ENCODE peak calls at places on chromosomes 6 and 20, in ten cellular contexts. K is lower lobe of right lung, H is WTC11, W is H9, L is neural crest cell, I is astrocyte of the spinal cord, D is BJ, F is lower leg skin, A is glutamatergic neuron, R is upper lobe of right lung. M is an unnamed sample.

GRCh38 chr20:14445310-14445709 is 107.9 kb upstream of the FLRT3 start:
- DNase-seq in K (no peak), H (no peak), W (no peak), L (no peak), I (peak), D (peak), F (no peak), A (no peak), R (no peak), M (no peak)

GRCh38 chr6:30071081-30071818 is 4.3 kb downstream of the PPP1R11 start:
- DNase-seq in K (peak), H (peak), W (peak), L (no peak), I (peak), D (no peak), F (no peak), A (peak), R (peak), M (no peak)

GRCh38 chr6:21808045-21808470 is 214.5 kb downstream of the SOX4 start:
- DNase-seq in K (no peak), H (no peak), W (no peak), L (no peak), I (peak), D (peak), F (peak), A (no peak), R (no peak), M (no peak)

GRCh38 chr6:93621400-93621799 is 202.0 kb upstream of the EPHA7 start:
- DNase-seq in K (no peak), H (no peak), W (no peak), L (no peak), I (no peak), D (no peak), F (no peak), A (no peak), R (no peak), M (no peak)

GRCh38 chr6:39050453-39051112 is 2.0 kb downstream of the GLP1R start:
- DNase-seq in K (no peak), H (no peak), W (no peak), L (no peak), I (no peak), D (no peak), F (peak), A (no peak), R (no peak), M (no peak)

GRCh38 chr6:80214436-80215022 is 108.1 kb downstream of the BCKDHB start:
- DNase-seq in K (no peak), H (no peak), W (no peak), L (no peak), I (peak), D (no peak), F (no peak), A (peak), R (no peak), M (no peak)

GRCh38 chr6:158545043-158545966 is 14.6 kb upstream of the TMEM181 start:
- DNase-seq in K (no peak), H (no peak), W (peak), L (no peak), I (no peak), D (no peak), F (peak), A (no peak), R (peak), M (peak)

GRCh38 chr6:37399131-37399530 is 33.9 kb upstream of the CMTR1 start:
- DNase-seq in K (no peak), H (no peak), W (no peak), L (no peak), I (no peak), D (no peak), F (no peak), A (no peak), R (no peak), M (no peak)

GRCh38 chr6:83192456-83192855 is 609 bp downstream of the PGM3 start:
- DNase-seq in K (no peak), H (no peak), W (no peak), L (no peak), I (peak), D (no peak), F (no peak), A (no peak), R (no peak), M (no peak)

GRCh38 chr6:20266851-20267608 is 54.8 kb upstream of the MBOAT1 start:
- DNase-seq in K (no peak), H (no peak), W (no peak), L (no peak), I (no peak), D (no peak), F (no peak), A (no peak), R (no peak), M (no peak)

GRCh38 chr6:83221302-83221701 is 28.1 kb downstream of the RWDD2A start:
- DNase-seq in K (no peak), H (no peak), W (no peak), L (no peak), I (no peak), D (no peak), F (no peak), A (no peak), R (no peak), M (no peak)

GRCh38 chr20:57398231-57398821 is 7.1 kb downstream of the RBM38 start:
- DNase-seq in K (peak), H (no peak), W (no peak), L (no peak), I (no peak), D (no peak), F (peak), A (no peak), R (peak), M (peak)

GRCh38 chr6:121365499-121366183 is 31.4 kb upstream of the TBC1D32 start:
- DNase-seq in K (no peak), H (no peak), W (no peak), L (no peak), I (no peak), D (no peak), F (no peak), A (no peak), R (no peak), M (no peak)

GRCh38 chr20:61697666-61698597 is 367.7 kb downstream of the TAF4 start:
- DNase-seq in K (no peak), H (no peak), W (no peak), L (no peak), I (no peak), D (no peak), F (no peak), A (no peak), R (no peak), M (no peak)

GRCh38 chr6:62775427-62776022 is 435.7 kb upstream of the FKBP1C start:
- DNase-seq in K (no peak), H (no peak), W (no peak), L (no peak), I (no peak), D (no peak), F (no peak), A (no peak), R (no peak), M (no peak)
- TF ChIP-seq CTCF in K (peak), H (no peak), W (peak), L (peak), I (no peak), D (no peak), F (no peak), A (peak), R (peak), M (peak)

DNA sequence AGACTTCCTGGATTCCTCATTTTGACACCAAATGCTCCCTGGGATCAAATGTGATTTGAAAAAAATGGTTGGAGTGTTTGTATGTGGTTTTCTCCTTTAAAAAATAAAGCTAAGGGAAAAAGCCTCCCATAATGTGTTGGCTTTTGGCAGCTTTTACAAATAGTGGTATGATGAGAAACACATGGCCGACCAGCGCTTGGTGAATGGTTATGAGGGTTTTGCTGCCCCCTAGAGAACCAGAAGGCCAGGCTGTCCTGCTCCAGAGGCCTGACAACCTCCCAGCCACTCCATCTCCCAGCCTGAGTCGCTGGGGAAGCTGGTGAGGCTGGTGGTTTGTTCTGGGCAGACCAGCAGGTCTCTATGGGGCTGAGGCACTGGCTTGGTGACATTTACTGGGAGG is 69.3 kb downstream of the CLIC5 start:
- DNase-seq in K (no peak), H (peak), W (peak), L (no peak), I (peak), D (peak), F (no peak), A (no peak), R (no peak), M (no peak)
- TF ChIP-seq CTCF in K (peak), H (no peak), W (peak), L (peak), I (peak), D (peak), F (no peak), A (no peak), R (peak), M (no peak)

DNA sequence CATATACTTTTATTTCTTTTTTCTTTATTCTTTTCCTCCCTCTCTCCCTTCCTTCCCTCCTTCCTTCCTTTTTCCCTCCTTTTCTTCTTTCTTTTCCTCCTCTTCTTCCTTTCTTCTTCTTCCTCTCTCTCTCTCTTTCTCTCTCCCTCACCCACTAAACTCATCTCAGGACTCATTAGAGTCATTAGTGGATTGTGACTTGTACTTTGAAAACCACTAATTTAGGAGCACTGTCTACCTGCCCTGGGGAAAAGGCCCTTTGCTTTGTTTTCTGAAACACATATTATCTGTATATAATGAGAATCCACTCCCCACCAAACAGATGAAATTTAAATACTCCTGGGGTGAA is 68.7 kb upstream of the CEP85L start:
- DNase-seq in K (no peak), H (no peak), W (no peak), L (no peak), I (no peak), D (no peak), F (no peak), A (no peak), R (no peak), M (no peak)
- TF ChIP-seq CTCF in K (no peak), H (no peak), W (no peak), L (no peak), I (no peak), D (no peak), F (no peak), A (no peak), R (no peak), M (no peak)

DNA sequence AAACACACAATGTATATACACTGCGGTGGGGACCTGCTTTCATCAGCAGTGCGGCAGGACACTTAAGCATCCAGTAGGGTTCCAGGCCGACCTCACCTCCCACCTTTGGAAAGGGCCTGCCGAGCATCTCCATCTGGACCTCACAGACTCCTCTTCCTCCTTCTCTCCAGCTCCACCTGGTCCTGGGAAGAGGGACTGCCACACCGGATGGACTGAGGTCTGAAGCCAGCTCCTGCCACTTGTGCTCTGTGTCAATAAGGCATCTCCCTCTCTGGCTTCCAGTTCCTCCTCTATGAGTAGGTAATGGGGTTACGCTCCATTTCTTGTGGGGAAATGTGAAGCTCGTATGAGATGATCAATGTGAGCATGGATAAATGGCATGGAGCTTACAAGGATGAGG is 19.1 kb upstream of the NNAT start:
- DNase-seq in K (no peak), H (peak), W (peak), L (no peak), I (no peak), D (no peak), F (peak), A (no peak), R (no peak), M (peak)
- TF ChIP-seq CTCF in K (no peak), H (no peak), W (peak), L (no peak), I (no peak), D (no peak), F (no peak), A (no peak), R (no peak), M (no peak)